ENCODE peak calls at places on chromosomes 7 and 10, in ten cellular contexts. I is memory B cell; O is CD8-positive, alpha-beta memory T cell; Z is AG20443; M is kidney glomerular epithelial cell; K is adrenal gland; R is hypothalamus; F is stimulated activated CD4-positive, alpha-beta T cell treated with anti-CD3 and anti-CD28 coated beads, Interleukin-2, amount 100 ng/mL, for 48 hours; P is stomach; D is SW 1271. Y is an unnamed sample.

GRCh38 chr10:100186253-100186780 is 488 bp upstream of the ERLIN1 start:
- DNase-seq in I (no peak), O (no peak), M (peak), F (no peak), Z (peak), D (peak), K (peak), R (no peak), P (no peak), Y (no peak)

GRCh38 chr7:131329176-131329570 is 1.5 kb downstream of the MKLN1 start:
- DNase-seq in D (peak), K (peak), P (peak), M (no peak), O (no peak), R (peak), F (no peak), I (no peak), Z (no peak), Y (no peak)

GRCh38 chr7:8147760-8148463 is 114.1 kb downstream of the ICA1 start:
- DNase-seq in R (no peak), I (no peak), K (peak), Z (no peak), P (no peak), F (no peak), D (no peak), O (no peak), M (no peak), Y (no peak)

GRCh38 chr10:30894221-30894620 is 137.4 kb downstream of the ZNF438 start:
- DNase-seq in F (no peak), O (no peak), K (no peak), Z (no peak), I (no peak), R (no peak), P (no peak), M (no peak), D (no peak), Y (no peak)

GRCh38 chr10:110323503-110323902 is 18.8 kb upstream of the SMNDC1 start:
- DNase-seq in I (no peak), F (no peak), K (no peak), P (no peak), M (peak), R (no peak), O (no peak), Z (peak), D (no peak), Y (no peak)

GRCh38 chr7:94160719-94161435 is 156.7 kb upstream of the BET1 start:
- DNase-seq in F (no peak), R (no peak), O (no peak), D (no peak), Z (no peak), P (no peak), K (no peak), I (no peak), M (no peak), Y (no peak)

GRCh38 chr7:144379791-144380384 is 23.6 kb downstream of the NOBOX start:
- DNase-seq in P (no peak), K (no peak), M (no peak), O (no peak), I (no peak), F (no peak), R (no peak), Z (no peak), D (no peak), Y (no peak)

GRCh38 chr10:58951750-58952149 is 224.7 kb upstream of the PHYHIPL start:
- DNase-seq in Z (peak), P (no peak), I (no peak), D (no peak), M (no peak), R (no peak), K (no peak), F (no peak), O (no peak), Y (no peak)

GRCh38 chr10:89327803-89328441 is at the start of gene IFIT3:
- DNase-seq in F (no peak), Z (peak), P (peak), O (no peak), D (peak), R (peak), K (peak), M (peak), I (no peak), Y (peak)

GRCh38 chr10:89207181-89207800 is at the start of gene CH25H:
- DNase-seq in P (peak), O (peak), Z (peak), M (peak), I (peak), F (peak), K (peak), D (no peak), R (peak), Y (peak)

GRCh38 chr7:32905175-32905662 is 13.7 kb upstream of the KBTBD2 start:
- DNase-seq in M (no peak), I (no peak), D (peak), O (peak), K (peak), Z (peak), P (no peak), F (peak), R (peak), Y (no peak)

GRCh38 chr7:26532490-26532889 is 240.8 kb downstream of the SNX10 start:
- DNase-seq in O (no peak), P (no peak), M (no peak), F (no peak), Z (no peak), K (no peak), I (no peak), R (no peak), D (no peak), Y (no peak)

GRCh38 chr10:133123050-133123745 is 35.5 kb downstream of the ADGRA1 start:
- DNase-seq in P (no peak), I (no peak), D (no peak), K (no peak), O (no peak), R (no peak), F (no peak), Z (no peak), M (no peak), Y (no peak)

GRCh38 chr10:94200148-94200846 is 162.4 kb downstream of the NOC3L start:
- DNase-seq in Z (no peak), M (no peak), K (no peak), F (no peak), I (no peak), O (no peak), R (no peak), D (no peak), P (no peak), Y (no peak)

GRCh38 chr10:119595134-119595714 is 1.5 kb downstream of the TIAL1 start:
- DNase-seq in I (no peak), F (no peak), P (no peak), O (no peak), M (peak), K (no peak), D (peak), R (no peak), Z (no peak), Y (no peak)

GRCh38 chr7:122965306-122965705 is 30.2 kb downstream of the TAS2R16 start:
- DNase-seq in P (no peak), F (no peak), Z (no peak), K (no peak), O (no peak), R (no peak), D (no peak), M (no peak), I (no peak), Y (no peak)

GRCh38 chr7:121755286-121755685 is 117.7 kb upstream of the PTPRZ1 start:
- DNase-seq in I (no peak), P (no peak), M (no peak), Z (peak), K (no peak), R (no peak), O (no peak), F (no peak), D (no peak), Y (no peak)

GRCh38 chr10:96642973-96643372 is 56.2 kb upstream of the TM9SF3 start:
- DNase-seq in P (peak), M (peak), K (peak), D (peak), I (peak), O (peak), Z (peak), R (peak), F (peak), Y (peak)

GRCh38 chr7:2969398-2970306 is 74.0 kb downstream of the CARD11 start:
- DNase-seq in F (no peak), O (no peak), R (no peak), D (no peak), P (no peak), M (no peak), I (no peak), K (no peak), Z (no peak), Y (no peak)

GRCh38 chr7:20064974-20065862 is 152.0 kb downstream of the MACC1 start:
- DNase-seq in O (no peak), Z (peak), I (no peak), D (no peak), P (no peak), F (no peak), M (peak), K (peak), R (no peak), Y (no peak)

GRCh38 chr7:32479574-32480200 is 10.5 kb downstream of the LSM5 start:
- DNase-seq in P (no peak), K (peak), Z (peak), R (no peak), M (peak), I (no peak), D (peak), O (no peak), F (no peak), Y (no peak)

GRCh38 chr10:71938211-71938610 is 26.0 kb upstream of the CHST3 start:
- DNase-seq in R (no peak), F (no peak), Z (no peak), M (no peak), P (no peak), D (no peak), I (no peak), K (no peak), O (no peak), Y (no peak)